ENCODE peak calls at places on chromosomes 1 and 21, in four cellular contexts. One of them, this sample, is unnamed.

GRCh38 chr1:225762002-225762441 is 15.6 kb upstream of the SRP9 start:
- DNase-seq in suprapubic skin: peak; percentile 32
- DNase-seq in fibroblast of pulmonary artery: peak; percentile 42
- DNase-seq in pancreas: no peak
- DNase-seq in this sample: no peak

GRCh38 chr1:64469614-64469976 is 334 bp upstream of the CACHD1 start:
- DNase-seq in suprapubic skin: no peak
- DNase-seq in fibroblast of pulmonary artery: peak; percentile 8
- DNase-seq in pancreas: no peak
- DNase-seq in this sample: no peak

GRCh38 chr1:92833840-92834239 is 2.0 kb downstream of the RPL5 start:
- DNase-seq in suprapubic skin: no peak
- DNase-seq in fibroblast of pulmonary artery: no peak
- DNase-seq in pancreas: no peak
- DNase-seq in this sample: no peak

GRCh38 chr1:50531027-50531426 is 107.8 kb upstream of the DMRTA2 start:
- DNase-seq in suprapubic skin: no peak
- DNase-seq in fibroblast of pulmonary artery: no peak
- DNase-seq in pancreas: no peak
- DNase-seq in this sample: peak; percentile 43

GRCh38 chr1:65992160-65993046 is 199.7 kb downstream of the PDE4B start:
- DNase-seq in suprapubic skin: no peak
- DNase-seq in fibroblast of pulmonary artery: peak; percentile 45
- DNase-seq in pancreas: no peak
- DNase-seq in this sample: peak; percentile 2

GRCh38 chr1:238830036-238830611 is 556.2 kb upstream of the CHRM3 start:
- DNase-seq in suprapubic skin: no peak
- DNase-seq in fibroblast of pulmonary artery: no peak
- DNase-seq in pancreas: no peak
- DNase-seq in this sample: no peak

GRCh38 chr1:162908236-162908635 is 47.3 kb upstream of the CCDC190 start:
- DNase-seq in suprapubic skin: no peak
- DNase-seq in fibroblast of pulmonary artery: no peak
- DNase-seq in pancreas: no peak
- DNase-seq in this sample: no peak

GRCh38 chr1:94408104-94408503 is 10.1 kb upstream of the ABCD3 start:
- DNase-seq in suprapubic skin: no peak
- DNase-seq in fibroblast of pulmonary artery: no peak
- DNase-seq in pancreas: no peak
- DNase-seq in this sample: no peak

GRCh38 chr1:246803891-246804290 is 79.7 kb downstream of the SCCPDH start:
- DNase-seq in suprapubic skin: no peak
- DNase-seq in fibroblast of pulmonary artery: no peak
- DNase-seq in pancreas: no peak
- DNase-seq in this sample: no peak

GRCh38 chr1:16155537-16156410 is at the start of gene EPHA2:
- DNase-seq in suprapubic skin: peak; percentile 95
- DNase-seq in fibroblast of pulmonary artery: peak; percentile 88
- DNase-seq in pancreas: peak; percentile 91
- DNase-seq in this sample: peak; percentile 73

GRCh38 chr1:231163831-231164427 is 2.1 kb downstream of the TRIM67 start:
- DNase-seq in suprapubic skin: no peak
- DNase-seq in fibroblast of pulmonary artery: no peak
- DNase-seq in pancreas: no peak
- DNase-seq in this sample: no peak

DNA sequence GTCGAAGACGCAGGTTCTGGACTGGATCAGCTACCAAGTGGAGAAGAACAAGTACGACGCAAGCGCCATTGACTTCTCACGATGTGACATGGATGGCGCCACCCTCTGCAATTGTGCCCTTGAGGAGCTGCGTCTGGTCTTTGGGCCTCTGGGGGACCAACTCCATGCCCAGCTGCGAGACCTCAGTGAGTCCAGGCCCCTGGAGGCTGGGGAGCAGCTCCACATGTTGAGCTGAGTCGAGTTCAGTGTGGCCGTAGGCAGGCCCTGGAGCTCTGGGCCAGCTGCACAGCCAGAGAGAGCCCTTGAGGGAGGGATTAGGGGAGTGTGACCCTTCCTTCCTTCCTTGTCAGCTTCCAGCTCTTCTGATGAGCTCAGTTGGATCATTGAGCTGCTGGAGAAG is 1.6 kb downstream of the ELF3 start:
- DNase-seq in suprapubic skin: no peak
- DNase-seq in fibroblast of pulmonary artery: no peak
- DNase-seq in pancreas: peak; percentile 66
- DNase-seq in this sample: no peak
- H3K4me3 ChIP-seq in suprapubic skin: peak overlapping the region; percentile 34
- H3K4me3 ChIP-seq in fibroblast of pulmonary artery: no peak overlapping the region
- H3K4me3 ChIP-seq in pancreas: peak overlapping the region; percentile 83
- H3K4me3 ChIP-seq in this sample: no peak overlapping the region

DNA sequence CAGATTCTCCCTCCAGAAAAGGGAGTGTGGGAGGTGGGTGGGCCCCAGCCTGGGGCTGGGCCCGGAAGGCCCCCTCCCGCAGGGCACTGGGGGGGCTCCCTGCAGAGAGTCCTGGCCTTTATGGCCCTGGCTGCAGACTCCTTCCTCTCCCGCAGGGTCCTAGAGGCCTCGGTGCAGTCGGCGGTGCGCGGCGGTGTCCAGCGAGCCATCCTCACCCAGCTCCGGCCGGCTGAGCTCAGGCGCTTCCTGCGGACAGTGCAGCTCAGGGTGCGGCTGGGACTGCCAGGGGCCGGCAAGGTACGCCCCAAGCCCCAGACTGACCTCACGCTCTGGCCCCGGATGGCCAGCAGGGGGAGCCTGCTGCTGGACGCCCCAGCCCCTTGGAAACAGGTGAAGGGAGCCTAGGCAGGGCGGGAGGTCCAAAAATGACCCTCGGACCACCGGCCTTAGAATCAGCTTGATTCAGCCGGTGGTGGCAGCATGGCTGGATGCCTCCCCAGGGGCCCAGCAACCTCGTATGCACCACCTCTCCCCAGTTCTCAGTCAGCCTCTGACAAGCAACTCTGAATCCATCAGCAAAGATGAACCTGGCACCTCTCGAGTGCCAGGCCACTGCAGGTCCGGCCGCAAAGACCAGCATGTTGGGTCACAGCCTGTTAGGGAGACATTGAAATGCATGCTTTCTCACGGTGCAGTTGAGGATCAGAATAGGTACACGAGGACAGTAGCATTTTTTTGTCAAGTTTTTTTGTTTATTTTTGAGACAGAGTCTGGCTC is 20.6 kb downstream of the MTHFR start:
- DNase-seq in suprapubic skin: peak; percentile 88
- DNase-seq in fibroblast of pulmonary artery: peak; percentile 60
- DNase-seq in pancreas: peak; percentile 88
- DNase-seq in this sample: peak; percentile 54
- H3K4me3 ChIP-seq in suprapubic skin: peak overlapping the region; percentile 32
- H3K4me3 ChIP-seq in fibroblast of pulmonary artery: peak overlapping the region; percentile 21
- H3K4me3 ChIP-seq in pancreas: peak overlapping the region; percentile 25
- H3K4me3 ChIP-seq in this sample: peak overlapping the region; percentile 25

GRCh38 chr1:172144445-172145060 is 275.9 kb upstream of the C1orf105 start:
- DNase-seq in suprapubic skin: peak; percentile 90
- DNase-seq in fibroblast of pulmonary artery: peak; percentile 97
- DNase-seq in pancreas: no peak
- DNase-seq in this sample: peak; percentile 99

GRCh38 chr1:172141351-172142000 is 279.0 kb upstream of the C1orf105 start:
- DNase-seq in suprapubic skin: no peak
- DNase-seq in fibroblast of pulmonary artery: no peak
- DNase-seq in pancreas: no peak
- DNase-seq in this sample: peak; percentile 38

GRCh38 chr1:172145231-172145651 is 275.2 kb upstream of the C1orf105 start:
- DNase-seq in suprapubic skin: no peak
- DNase-seq in fibroblast of pulmonary artery: peak; percentile 70
- DNase-seq in pancreas: no peak
- DNase-seq in this sample: peak; percentile 88

GRCh38 chr1:172145656-172146055 is 274.8 kb upstream of the C1orf105 start:
- DNase-seq in suprapubic skin: no peak
- DNase-seq in fibroblast of pulmonary artery: no peak
- DNase-seq in pancreas: no peak
- DNase-seq in this sample: no peak

DNA sequence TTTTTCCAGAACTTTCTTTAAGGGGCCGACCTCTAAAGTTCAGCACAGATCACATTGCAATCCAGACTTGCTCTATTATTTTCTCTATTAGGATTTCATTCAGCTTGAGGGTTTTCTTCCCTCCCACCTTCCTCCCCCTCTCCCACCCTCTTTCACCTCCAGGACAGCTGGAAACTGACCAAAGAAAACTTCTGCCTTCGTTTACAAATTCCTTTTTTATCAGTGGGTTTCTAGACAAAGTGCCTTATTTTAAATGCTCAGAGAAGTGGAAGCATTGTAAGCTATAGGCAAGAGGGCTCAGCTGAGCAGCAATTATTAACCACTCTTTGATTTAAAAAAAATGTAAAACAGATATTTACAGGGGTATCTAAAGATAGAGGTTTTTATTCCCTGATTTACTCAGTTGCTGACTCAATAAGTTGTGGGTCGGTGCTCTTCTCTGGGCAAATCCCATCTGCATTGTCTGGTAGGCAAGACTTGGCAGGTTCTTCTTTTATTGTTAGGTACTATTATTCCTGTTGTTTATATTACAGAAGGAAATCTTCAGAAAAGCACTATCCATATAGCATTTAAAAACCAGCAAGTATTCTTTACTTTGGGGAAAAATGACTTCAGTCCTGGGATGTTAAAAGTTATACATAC is 277.0 kb upstream of the C1orf105 start:
- DNase-seq in suprapubic skin: no peak
- DNase-seq in fibroblast of pulmonary artery: peak; percentile 92
- DNase-seq in pancreas: no peak
- DNase-seq in this sample: peak; percentile 96
- H3K4me3 ChIP-seq in suprapubic skin: peak overlapping the region; percentile 51
- H3K4me3 ChIP-seq in fibroblast of pulmonary artery: peak overlapping the region; percentile 80
- H3K4me3 ChIP-seq in pancreas: peak overlapping the region; percentile 8
- H3K4me3 ChIP-seq in this sample: peak overlapping the region; percentile 91

DNA sequence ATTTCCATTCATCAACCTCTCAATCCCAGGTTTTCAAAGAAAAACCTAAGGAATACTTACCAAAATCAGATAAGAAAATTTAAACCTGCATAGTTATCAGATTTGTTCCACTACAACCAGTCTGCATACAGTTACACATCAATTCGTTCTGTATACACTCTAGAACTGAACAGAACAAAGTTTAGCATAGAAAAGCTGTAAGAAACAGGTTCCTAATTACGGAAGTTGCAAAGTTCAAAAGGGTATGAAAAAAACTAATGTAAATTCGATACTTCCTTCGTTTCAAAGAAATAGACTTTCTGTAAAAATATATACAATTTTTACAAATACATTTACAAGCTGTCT is 3.1 kb downstream of the MCL1 start:
- DNase-seq in suprapubic skin: no peak
- DNase-seq in fibroblast of pulmonary artery: peak; percentile 52
- DNase-seq in pancreas: no peak
- DNase-seq in this sample: no peak
- H3K4me3 ChIP-seq in suprapubic skin: peak overlapping the region; percentile 98
- H3K4me3 ChIP-seq in fibroblast of pulmonary artery: peak overlapping the region; percentile 91
- H3K4me3 ChIP-seq in pancreas: peak overlapping the region; percentile 95
- H3K4me3 ChIP-seq in this sample: peak overlapping the region; percentile 99

DNA sequence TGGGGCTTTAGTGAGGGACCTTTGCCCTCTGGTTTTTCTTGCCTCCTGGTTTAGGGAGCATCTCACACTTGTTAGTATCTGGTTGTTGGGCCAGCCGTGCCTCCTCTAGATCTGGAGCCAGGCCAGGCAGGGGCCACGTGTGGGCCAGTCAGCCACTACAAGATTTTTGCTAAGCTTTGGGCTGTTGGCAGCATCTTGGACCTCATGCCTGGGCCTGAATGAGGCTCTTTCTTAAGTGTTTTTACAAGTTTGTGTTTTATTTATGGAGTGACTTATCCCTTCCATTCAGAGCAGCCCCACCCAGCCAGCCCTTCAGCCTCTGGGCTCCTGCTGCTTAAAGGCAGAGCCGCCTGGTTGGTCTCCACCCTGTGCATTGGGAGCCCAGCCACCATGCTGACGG is 1.6 kb upstream of the SH3BGRL3 start:
- DNase-seq in suprapubic skin: peak; percentile 93
- DNase-seq in fibroblast of pulmonary artery: peak; percentile 53
- DNase-seq in pancreas: no peak
- DNase-seq in this sample: peak; percentile 95
- H3K4me3 ChIP-seq in suprapubic skin: peak overlapping the region; percentile 64
- H3K4me3 ChIP-seq in fibroblast of pulmonary artery: no peak overlapping the region
- H3K4me3 ChIP-seq in pancreas: no peak overlapping the region
- H3K4me3 ChIP-seq in this sample: no peak overlapping the region

GRCh38 chr1:84165566-84165965 is 21.5 kb downstream of the PRKACB start:
- DNase-seq in suprapubic skin: no peak
- DNase-seq in fibroblast of pulmonary artery: no peak
- DNase-seq in pancreas: no peak
- DNase-seq in this sample: no peak

GRCh38 chr1:84164156-84164555 is 20.1 kb downstream of the PRKACB start:
- DNase-seq in suprapubic skin: no peak
- DNase-seq in fibroblast of pulmonary artery: peak; percentile 48
- DNase-seq in pancreas: no peak
- DNase-seq in this sample: peak; percentile 26

GRCh38 chr1:84163123-84164038 is 19.3 kb downstream of the PRKACB start:
- DNase-seq in suprapubic skin: no peak
- DNase-seq in fibroblast of pulmonary artery: peak; percentile 26
- DNase-seq in pancreas: no peak
- DNase-seq in this sample: no peak

GRCh38 chr1:84166797-84167196 is 22.7 kb downstream of the PRKACB start:
- DNase-seq in suprapubic skin: no peak
- DNase-seq in fibroblast of pulmonary artery: no peak
- DNase-seq in pancreas: no peak
- DNase-seq in this sample: no peak

GRCh38 chr1:84164567-84165021 is 20.5 kb downstream of the PRKACB start:
- DNase-seq in suprapubic skin: no peak
- DNase-seq in fibroblast of pulmonary artery: peak; percentile 52
- DNase-seq in pancreas: no peak
- DNase-seq in this sample: no peak
- H3K4me3 ChIP-seq in suprapubic skin: peak overlapping the region; percentile 14
- H3K4me3 ChIP-seq in fibroblast of pulmonary artery: peak overlapping the region; percentile 48
- H3K4me3 ChIP-seq in pancreas: peak overlapping the region; percentile 5
- H3K4me3 ChIP-seq in this sample: no peak overlapping the region

GRCh38 chr21:46163375-46163774 is 8.0 kb upstream of the FTCD start:
- DNase-seq in suprapubic skin: no peak
- DNase-seq in fibroblast of pulmonary artery: no peak
- DNase-seq in pancreas: no peak
- DNase-seq in this sample: peak; percentile 61
- H3K4me3 ChIP-seq in suprapubic skin: no peak overlapping the region
- H3K4me3 ChIP-seq in fibroblast of pulmonary artery: no peak overlapping the region
- H3K4me3 ChIP-seq in pancreas: no peak overlapping the region
- H3K4me3 ChIP-seq in this sample: no peak overlapping the region

DNA sequence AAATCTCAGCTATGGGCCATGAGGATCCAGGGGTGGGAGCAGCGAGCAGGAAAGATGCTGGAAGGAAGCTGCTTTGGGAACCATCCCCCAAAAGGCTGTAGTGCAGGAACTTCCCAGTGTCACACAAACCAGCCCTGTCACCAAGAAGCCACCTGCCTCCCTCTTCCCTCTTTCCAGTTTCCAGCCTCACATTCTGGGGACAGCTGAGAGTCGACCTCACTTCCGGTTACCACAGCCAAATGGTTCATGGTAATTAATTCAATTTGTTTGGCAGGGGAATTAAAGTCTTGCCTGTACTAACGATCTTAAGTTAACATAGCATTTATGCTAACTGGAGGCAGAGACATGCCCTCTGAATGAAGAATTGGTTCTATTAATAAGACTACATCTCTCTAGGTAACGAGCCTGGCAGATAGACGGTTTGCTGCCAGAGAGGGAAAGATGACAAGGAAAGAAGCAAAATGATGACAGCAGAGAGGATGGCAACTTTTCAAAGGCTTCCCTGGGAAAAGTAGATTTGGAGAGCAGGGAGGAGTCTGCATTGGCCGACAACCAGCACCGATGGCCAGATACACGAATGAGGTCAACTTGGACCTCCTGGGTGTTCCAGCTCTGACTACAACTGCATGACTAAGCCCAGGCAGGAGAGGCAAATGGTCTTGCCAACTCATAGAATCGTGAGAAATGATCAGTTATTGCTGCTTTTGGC is 64.1 kb downstream of the TMCO4 start:
- DNase-seq in suprapubic skin: no peak
- DNase-seq in fibroblast of pulmonary artery: peak; percentile 92
- DNase-seq in pancreas: no peak
- DNase-seq in this sample: peak; percentile 99
- H3K4me3 ChIP-seq in suprapubic skin: no peak overlapping the region
- H3K4me3 ChIP-seq in fibroblast of pulmonary artery: no peak overlapping the region
- H3K4me3 ChIP-seq in pancreas: no peak overlapping the region
- H3K4me3 ChIP-seq in this sample: no peak overlapping the region

This sample was measured in fibroblast of the aortic adventitia.